ENCODE peak calls at places on chromosomes 4 and X, in ten cellular contexts. U, E, B, W, J, Q, F, G, Y and A are unnamed samples.

GRCh38 chr4:70895846-70896435 is 6.2 kb upstream of the MOB1B start:
- DNase-seq in U (no peak), E (no peak), B (no peak), W (no peak), J (no peak), Q (peak), F (no peak), G (no peak), Y (no peak), A (no peak)

GRCh38 chr4:24321151-24321550 is 263.2 kb downstream of the DHX15 start:
- DNase-seq in U (peak), E (peak), B (no peak), W (no peak), J (no peak), Q (no peak), F (peak), G (no peak), Y (no peak), A (peak)

GRCh38 chrX:153052534-153052933 is 3.7 kb upstream of the PNMA3 start:
- DNase-seq in U (no peak), E (no peak), B (no peak), W (no peak), J (no peak), Q (peak), F (peak), G (no peak), Y (no peak), A (no peak)

GRCh38 chr4:172892300-172892699 is 276.3 kb upstream of the GALNT7 start:
- DNase-seq in U (no peak), E (peak), B (peak), W (no peak), J (no peak), Q (peak), F (peak), G (no peak), Y (peak), A (no peak)

GRCh38 chr4:151459380-151459779 is 50.4 kb downstream of the FHIP1A start:
- DNase-seq in U (no peak), E (peak), B (no peak), W (no peak), J (no peak), Q (no peak), F (no peak), G (no peak), Y (no peak), A (no peak)

GRCh38 chr4:5965225-5965624 is 53.0 kb downstream of the C4orf50 start:
- DNase-seq in U (no peak), E (no peak), B (no peak), W (no peak), J (no peak), Q (no peak), F (no peak), G (no peak), Y (no peak), A (no peak)

GRCh38 chrX:32954125-32954524 is 257.2 kb downstream of the DMD start:
- DNase-seq in U (no peak), E (no peak), B (no peak), W (no peak), J (no peak), Q (no peak), F (no peak), G (no peak), Y (no peak), A (no peak)

GRCh38 chr4:140251566-140251965 is 97.6 kb upstream of the MAML3 start:
- DNase-seq in U (no peak), E (peak), B (no peak), W (no peak), J (no peak), Q (no peak), F (no peak), G (no peak), Y (no peak), A (no peak)

GRCh38 chr4:108559911-108560310 is 60.5 kb upstream of the RPL34 start:
- DNase-seq in U (no peak), E (no peak), B (no peak), W (no peak), J (no peak), Q (no peak), F (no peak), G (no peak), Y (peak), A (no peak)

GRCh38 chrX:109475174-109475891 is 6.6 kb downstream of the GUCY2F start:
- DNase-seq in U (peak), E (peak), B (peak), W (peak), J (peak), Q (peak), F (peak), G (no peak), Y (peak), A (no peak)

GRCh38 chr4:152476796-152477195 is 59.1 kb downstream of the FBXW7 start:
- DNase-seq in U (no peak), E (no peak), B (no peak), W (no peak), J (no peak), Q (no peak), F (no peak), G (no peak), Y (no peak), A (no peak)

GRCh38 chr4:79917246-79917645 is 155.8 kb downstream of the ANTXR2 start:
- DNase-seq in U (peak), E (peak), B (peak), W (no peak), J (no peak), Q (peak), F (peak), G (no peak), Y (peak), A (peak)

GRCh38 chrX:101410461-101410860 is 2.4 kb downstream of the HNRNPH2 start:
- DNase-seq in U (no peak), E (no peak), B (no peak), W (no peak), J (no peak), Q (no peak), F (no peak), G (no peak), Y (no peak), A (no peak)

GRCh38 chr4:3531306-3531886 is 826 bp downstream of the LRPAP1 start:
- DNase-seq in U (peak), E (no peak), B (no peak), W (no peak), J (peak), Q (peak), F (peak), G (no peak), Y (peak), A (no peak)

GRCh38 chr4:48635310-48635709 is 144.8 kb downstream of the FRYL start:
- DNase-seq in U (peak), E (peak), B (no peak), W (no peak), J (no peak), Q (no peak), F (peak), G (no peak), Y (no peak), A (no peak)

GRCh38 chrX:151801980-151802379 is 67.4 kb downstream of the CNGA2 start:
- DNase-seq in U (no peak), E (no peak), B (no peak), W (no peak), J (no peak), Q (no peak), F (peak), G (no peak), Y (peak), A (no peak)
- TF ChIP-seq CTCF in U (peak), E (peak), B (peak), W (no peak), J (no peak), Q (peak), F (peak), G (no peak), Y (peak), A (peak)

DNA sequence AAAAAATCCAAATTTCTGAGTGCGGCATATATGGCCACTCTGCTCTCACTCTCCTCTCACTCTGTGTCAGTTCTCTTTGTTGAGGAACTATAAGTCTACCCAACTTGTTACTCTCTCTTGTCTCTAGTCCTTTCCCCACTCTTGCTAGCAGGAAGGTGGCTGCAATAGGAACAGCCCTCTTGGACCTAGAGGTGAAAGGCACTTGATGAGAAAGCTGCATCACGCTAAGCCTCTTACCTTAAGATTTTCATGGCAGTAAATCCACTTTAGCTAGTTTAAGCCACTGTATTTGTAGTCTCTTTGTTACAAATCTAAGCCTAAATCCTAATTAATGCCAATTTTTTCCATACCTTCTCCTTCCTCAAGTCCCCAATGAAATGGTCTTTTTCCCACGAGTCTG is 189.9 kb downstream of the NKX6-1 start:
- DNase-seq in U (no peak), E (no peak), B (no peak), W (no peak), J (no peak), Q (no peak), F (no peak), G (no peak), Y (no peak), A (no peak)
- H3K4me3 ChIP-seq in U (no peak), E (no peak), B (no peak), W (no peak), J (no peak), Q (no peak), F (no peak), G (no peak), Y (no peak), A (no peak)

DNA sequence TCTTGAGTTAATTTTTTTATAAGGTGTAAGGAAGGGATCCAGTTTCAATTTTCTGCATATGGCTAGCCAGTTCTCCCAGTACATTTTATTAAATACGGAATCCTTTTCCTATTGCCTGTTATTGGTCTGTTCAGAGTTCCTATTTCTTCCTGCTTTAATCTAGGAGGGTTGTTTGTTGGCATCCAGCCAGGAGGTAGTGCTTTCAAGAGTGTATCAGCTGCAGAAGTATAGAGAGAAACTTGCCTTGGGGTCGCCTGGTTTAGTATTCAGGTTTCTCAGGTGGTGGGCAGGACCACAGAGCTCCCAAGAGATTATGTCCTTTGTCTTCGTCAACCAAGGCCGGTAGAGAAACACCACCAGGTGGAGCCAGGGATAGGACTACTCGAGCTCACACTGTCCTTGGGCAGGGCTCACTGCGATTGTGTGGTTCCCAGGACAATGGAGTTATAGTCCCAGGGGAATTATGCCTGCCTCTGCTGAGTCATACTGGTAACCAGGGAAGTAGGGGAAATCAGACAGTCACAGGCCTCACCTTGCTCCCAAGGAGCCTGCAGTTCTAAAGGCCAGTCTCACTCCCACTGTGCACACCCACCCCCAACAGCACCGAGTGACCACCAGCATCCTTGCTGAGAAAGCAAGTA is 168.1 kb downstream of the VSIG4 start:
- DNase-seq in U (peak), E (peak), B (no peak), W (no peak), J (no peak), Q (no peak), F (no peak), G (no peak), Y (peak), A (no peak)
- TF ChIP-seq CTCF in U (no peak), E (peak), B (no peak), W (no peak), J (no peak), Q (no peak), F (no peak), G (no peak), Y (peak), A (no peak)

GRCh38 chrX:18677140-18677834 is 5.4 kb upstream of the RS1 start:
- DNase-seq in U (no peak), E (no peak), B (no peak), W (no peak), J (no peak), Q (no peak), F (no peak), G (no peak), Y (no peak), A (no peak)

GRCh38 chrX:18676050-18676449 is 4.1 kb upstream of the RS1 start:
- DNase-seq in U (no peak), E (no peak), B (no peak), W (no peak), J (no peak), Q (no peak), F (no peak), G (no peak), Y (no peak), A (no peak)

GRCh38 chrX:18674417-18674787 is 2.5 kb upstream of the RS1 start:
- DNase-seq in U (no peak), E (no peak), B (no peak), W (no peak), J (peak), Q (no peak), F (no peak), G (no peak), Y (no peak), A (no peak)

GRCh38 chrX:18676470-18676869 is 4.6 kb upstream of the RS1 start:
- DNase-seq in U (no peak), E (no peak), B (no peak), W (no peak), J (no peak), Q (peak), F (peak), G (no peak), Y (peak), A (no peak)

GRCh38 chrX:18674788-18675735 is 3.2 kb upstream of the RS1 start:
- DNase-seq in U (peak), E (peak), B (peak), W (peak), J (peak), Q (peak), F (peak), G (no peak), Y (peak), A (peak)
- H3K4me3 ChIP-seq in U (peak), E (peak), B (peak), W (peak), J (peak), Q (peak), F (peak), G (peak), Y (peak), A (peak)

DNA sequence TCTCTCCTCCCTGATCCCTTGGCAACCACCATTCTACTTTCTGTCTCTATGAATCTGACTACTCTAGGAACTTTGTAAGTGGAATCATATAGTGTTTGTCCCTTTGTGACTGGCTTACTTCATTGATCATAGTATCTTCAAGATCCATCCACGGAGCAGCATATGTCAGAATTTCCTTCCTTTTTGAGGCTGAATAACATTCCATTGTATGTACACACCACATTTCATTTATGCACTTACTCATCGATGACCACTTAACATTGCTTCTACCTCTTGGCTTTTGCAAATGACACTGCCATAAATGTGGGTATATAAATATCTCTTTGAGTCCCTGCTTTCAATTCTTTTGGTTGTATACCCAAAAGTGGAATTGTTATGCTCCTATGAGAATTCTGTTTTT is 465.9 kb downstream of the C4orf33 start:
- DNase-seq in U (no peak), E (peak), B (peak), W (no peak), J (no peak), Q (peak), F (no peak), G (no peak), Y (peak), A (no peak)
- TF ChIP-seq CTCF in U (no peak), E (no peak), B (no peak), W (no peak), J (no peak), Q (no peak), F (no peak), G (no peak), Y (no peak), A (no peak)

GRCh38 chrX:39854772-39855747 is 242.7 kb downstream of the BCOR start:
- DNase-seq in U (no peak), E (no peak), B (no peak), W (no peak), J (no peak), Q (no peak), F (no peak), G (no peak), Y (no peak), A (no peak)
- H3K4me3 ChIP-seq in U (no peak), E (no peak), B (no peak), W (no peak), J (no peak), Q (no peak), F (no peak), G (no peak), Y (no peak), A (no peak)

GRCh38 chr4:180150818-180151217 is 2092.4 kb upstream of the TENM3 start:
- DNase-seq in U (no peak), E (peak), B (no peak), W (no peak), J (no peak), Q (no peak), F (no peak), G (no peak), Y (no peak), A (no peak)
- TF ChIP-seq CTCF in U (no peak), E (peak), B (peak), W (peak), J (no peak), Q (peak), F (no peak), G (no peak), Y (peak), A (no peak)

GRCh38 chrX:38965883-38966282 is 164.6 kb downstream of the MID1IP1 start:
- DNase-seq in U (no peak), E (no peak), B (no peak), W (no peak), J (no peak), Q (no peak), F (no peak), G (no peak), Y (no peak), A (no peak)
- H3K4me3 ChIP-seq in U (no peak), E (no peak), B (no peak), W (no peak), J (no peak), Q (no peak), F (no peak), G (no peak), Y (no peak), A (no peak)

GRCh38 chr4:101597204-101597603 is 193.3 kb upstream of the BANK1 start:
- DNase-seq in U (no peak), E (no peak), B (no peak), W (no peak), J (no peak), Q (no peak), F (no peak), G (no peak), Y (no peak), A (no peak)
- TF ChIP-seq CTCF in U (peak), E (peak), B (peak), W (no peak), J (no peak), Q (peak), F (peak), G (no peak), Y (peak), A (peak)